ENCODE peak calls at places on chromosomes 1 and 21, in nine cellular contexts. L is PC-3, G is HL-60, J is endothelial cell, F is fibroblast of lung, N is HCT116, C is kidney, E is tibial artery, S is body of pancreas. T is an unnamed sample.

GRCh38 chr21:39529026-39529425 is 77.3 kb downstream of the SH3BGR start:
- DNase-seq in L (no peak), G (no peak), J (peak; percentile 15), F (no peak), N (no peak), C (no peak), E (no peak), S (peak; percentile 20), T (peak; percentile 49)

GRCh38 chr1:92993581-92993980 is 32.3 kb upstream of the DIPK1A start:
- DNase-seq in L (no peak), G (no peak), J (no peak), F (no peak), N (no peak), C (no peak), E (no peak), S (no peak), T (no peak)

GRCh38 chr1:57222307-57222706 is 201.6 kb downstream of the DAB1 start:
- DNase-seq in L (no peak), G (no peak), J (no peak), F (no peak), N (no peak), C (no peak), E (no peak), S (no peak), T (no peak)

GRCh38 chr21:35509004-35509704 is 460.1 kb upstream of the RUNX1 start:
- DNase-seq in L (no peak), G (peak; percentile 85), J (no peak), F (no peak), N (no peak), C (no peak), E (no peak), S (no peak), T (no peak)

GRCh38 chr21:35045539-35046222 is 3.4 kb downstream of the RUNX1 start:
- DNase-seq in L (no peak), G (no peak), J (no peak), F (no peak), N (no peak), C (no peak), E (no peak), S (no peak), T (no peak)

GRCh38 chr1:84165566-84165965 is 21.5 kb downstream of the PRKACB start:
- DNase-seq in L (no peak), G (no peak), J (no peak), F (no peak), N (no peak), C (no peak), E (no peak), S (no peak), T (peak; percentile 11)

GRCh38 chr1:198128528-198128927 is 28.3 kb upstream of the NEK7 start:
- DNase-seq in L (no peak), G (no peak), J (no peak), F (no peak), N (no peak), C (no peak), E (no peak), S (no peak), T (no peak)

GRCh38 chr1:181936768-181937581 is 124.5 kb downstream of the ZNF648 start:
- DNase-seq in L (peak; percentile 65), G (peak; percentile 20), J (peak; percentile 78), F (peak; percentile 10), N (peak; percentile 77), C (no peak), E (no peak), S (peak; percentile 71), T (peak; percentile 0)

GRCh38 chr1:84298336-84298687 is 3.2 kb upstream of the SAMD13 start:
- DNase-seq in L (peak; percentile 47), G (no peak), J (peak; percentile 61), F (peak; percentile 56), N (no peak), C (peak; percentile 86), E (peak; percentile 76), S (peak; percentile 66), T (peak; percentile 72)

GRCh38 chr1:91594383-91595065 is 93.9 kb downstream of the CDC7 start:
- DNase-seq in L (no peak), G (no peak), J (no peak), F (no peak), N (no peak), C (no peak), E (no peak), S (no peak), T (peak; percentile 68)

GRCh38 chr1:194709439-194709838 is 1523.0 kb upstream of the B3GALT2 start:
- DNase-seq in L (no peak), G (no peak), J (no peak), F (no peak), N (no peak), C (no peak), E (no peak), S (no peak), T (no peak)

GRCh38 chr1:97980530-97980929 is 59.7 kb upstream of the DPYD start:
- DNase-seq in L (peak; percentile 56), G (no peak), J (no peak), F (no peak), N (no peak), C (no peak), E (no peak), S (no peak), T (no peak)

GRCh38 chr1:27554293-27554692 is 49.7 kb downstream of the AHDC1 start:
- DNase-seq in L (no peak), G (no peak), J (no peak), F (no peak), N (no peak), C (no peak), E (no peak), S (no peak), T (no peak)

GRCh38 chr1:111911036-111911435 is 78.4 kb downstream of the KCND3 start:
- DNase-seq in L (no peak), G (no peak), J (no peak), F (no peak), N (no peak), C (no peak), E (no peak), S (no peak), T (no peak)

GRCh38 chr21:28127390-28127789 is 865.3 kb downstream of the LTN1 start:
- DNase-seq in L (no peak), G (no peak), J (no peak), F (peak; percentile 11), N (no peak), C (no peak), E (no peak), S (no peak), T (no peak)

GRCh38 chr1:3473381-3473844 is 18.9 kb downstream of the ARHGEF16 start:
- DNase-seq in L (no peak), G (no peak), J (no peak), F (peak; percentile 89), N (no peak), C (peak; percentile 75), E (no peak), S (no peak), T (peak; percentile 87)

GRCh38 chr1:48776400-48777218 is at the start of gene BEND5:
- DNase-seq in L (peak; percentile 18), G (no peak), J (peak; percentile 61), F (peak; percentile 66), N (no peak), C (peak; percentile 87), E (peak; percentile 73), S (peak; percentile 62), T (peak; percentile 82)

GRCh38 chr21:43918385-43918947 is 53.4 kb downstream of the AGPAT3 start:
- DNase-seq in L (no peak), G (no peak), J (no peak), F (no peak), N (no peak), C (peak; percentile 41), E (no peak), S (no peak), T (no peak)

GRCh38 chr1:164518692-164519332 is 40.2 kb upstream of the PBX1 start:
- DNase-seq in L (no peak), G (no peak), J (no peak), F (no peak), N (no peak), C (no peak), E (no peak), S (peak; percentile 11), T (no peak)
- TF ChIP-seq CTCF in L (no peak), G (no peak), J (no peak), F (no peak), N (peak; percentile 9), C (no peak), E (no peak), S (no peak), T (no peak)

GRCh38 chr1:192488058-192488457 is 87.5 kb upstream of the RGS1 start:
- DNase-seq in L (peak; percentile 16), G (no peak), J (no peak), F (no peak), N (no peak), C (no peak), E (no peak), S (no peak), T (no peak)

GRCh38 chr1:192489046-192489445 is 86.5 kb upstream of the RGS1 start:
- DNase-seq in L (no peak), G (no peak), J (no peak), F (peak; percentile 65), N (no peak), C (no peak), E (no peak), S (no peak), T (no peak)

GRCh38 chr1:192493584-192493983 is 82.0 kb upstream of the RGS1 start:
- DNase-seq in L (no peak), G (no peak), J (no peak), F (no peak), N (no peak), C (no peak), E (no peak), S (no peak), T (no peak)

GRCh38 chr1:192489748-192490147 is 85.8 kb upstream of the RGS1 start:
- DNase-seq in L (peak; percentile 74), G (no peak), J (peak; percentile 22), F (peak; percentile 97), N (no peak), C (peak; percentile 64), E (peak; percentile 74), S (peak; percentile 85), T (peak; percentile 13)

GRCh38 chr1:192491804-192492554 is 83.6 kb upstream of the RGS1 start:
- DNase-seq in L (peak; percentile 48), G (no peak), J (no peak), F (no peak), N (no peak), C (no peak), E (no peak), S (no peak), T (peak; percentile 16)
- TF ChIP-seq CTCF in L (peak; percentile 25), G (no peak), J (no peak), F (no peak), N (no peak), C (no peak), E (no peak), S (no peak), T (no peak)

GRCh38 chr1:201655243-201655642 is 116.3 kb downstream of the NAV1 start:
- DNase-seq in L (no peak), G (no peak), J (no peak), F (peak; percentile 83), N (no peak), C (no peak), E (no peak), S (peak; percentile 15), T (peak; percentile 73)
- TF ChIP-seq CTCF in L (no peak), G (no peak), J (no peak), F (no peak), N (no peak), C (no peak), E (no peak), S (no peak), T (peak; percentile 26)

DNA sequence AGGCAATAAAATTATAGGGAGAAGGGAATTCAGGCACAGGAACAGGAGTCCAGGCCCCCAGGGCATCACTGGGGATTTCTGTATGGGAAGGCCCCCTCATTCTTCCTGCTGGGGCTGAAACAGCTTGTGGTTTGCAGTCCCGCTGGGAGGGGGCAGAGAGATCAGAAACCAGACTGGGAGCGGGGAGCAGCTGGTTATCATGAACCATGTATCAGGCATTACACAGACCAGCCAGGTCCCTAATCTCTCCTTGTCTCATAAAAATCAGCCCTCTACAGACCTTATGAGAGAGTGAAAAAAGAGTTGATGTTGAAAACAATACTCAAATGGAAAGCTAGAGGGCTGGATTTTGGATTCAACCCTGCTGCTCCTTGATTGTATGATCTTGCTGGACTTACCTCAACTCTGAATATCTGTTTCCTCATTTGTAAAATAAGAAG is 93.4 kb upstream of the F3 start:
- DNase-seq in L (no peak), G (no peak), J (no peak), F (no peak), N (no peak), C (no peak), E (no peak), S (no peak), T (no peak)
- TF ChIP-seq CTCF in L (no peak), G (no peak), J (no peak), F (no peak), N (no peak), C (no peak), E (no peak), S (no peak), T (no peak)